ENCODE peak calls at places on chromosome 4, in ten cellular contexts. O is stimulated activated CD4-positive, alpha-beta T cell treated with anti-CD3 and anti-CD28 coated beads, TNF-alpha, amount 100 ng/mL, for 4 hours; U is left ventricle myocardium superior; W is uterus; X is germinal center; K is hypothalamus; B is pulmonary artery endothelial cell; Y is stimulated activated effector memory CD8-positive, alpha-beta T cell treated with anti-CD3 and anti-CD28 coated beads, Interleukin-12 subunit alpha, Interleukin-12 subunit beta, amount 100 ng/mL, for 72 hours; V is globus pallidus; N is SK-N-SH. R is an unnamed sample.

GRCh38 chr4:74252933-74253332 is 55.3 kb upstream of the EPGN start:
- DNase-seq in O (no peak), U (no peak), W (no peak), X (no peak), K (no peak), B (no peak), Y (no peak), V (no peak), N (no peak), R (no peak)

GRCh38 chr4:14695411-14695810 is 306.9 kb upstream of the CPEB2 start:
- DNase-seq in O (no peak), U (no peak), W (no peak), X (no peak), K (no peak), B (no peak), Y (no peak), V (no peak), N (no peak), R (no peak)

GRCh38 chr4:138118270-138118669 is 123.9 kb downstream of the SLC7A11 start:
- DNase-seq in O (no peak), U (no peak), W (no peak), X (no peak), K (no peak), B (no peak), Y (no peak), V (no peak), N (no peak), R (no peak)

GRCh38 chr4:4677825-4678522 is 136.1 kb upstream of the STX18 start:
- DNase-seq in O (no peak), U (no peak), W (peak), X (no peak), K (no peak), B (no peak), Y (no peak), V (peak), N (peak), R (no peak)

GRCh38 chr4:185914583-185915199 is 102.7 kb upstream of the SORBS2 start:
- DNase-seq in O (no peak), U (no peak), W (no peak), X (no peak), K (no peak), B (no peak), Y (no peak), V (no peak), N (peak), R (no peak)

GRCh38 chr4:37889849-37890500 is 909 bp upstream of the TBC1D1 start:
- DNase-seq in O (no peak), U (peak), W (peak), X (no peak), K (peak), B (no peak), Y (no peak), V (no peak), N (peak), R (peak)

GRCh38 chr4:8457646-8458045 is 17.1 kb downstream of the TRMT44 start:
- DNase-seq in O (no peak), U (no peak), W (no peak), X (no peak), K (no peak), B (no peak), Y (no peak), V (no peak), N (no peak), R (no peak)

GRCh38 chr4:7157140-7157488 is 35.2 kb upstream of the SORCS2 start:
- DNase-seq in O (no peak), U (no peak), W (no peak), X (no peak), K (no peak), B (no peak), Y (no peak), V (no peak), N (peak), R (no peak)

GRCh38 chr4:8703401-8703696 is 110.8 kb downstream of the CPZ start:
- DNase-seq in O (no peak), U (no peak), W (no peak), X (no peak), K (no peak), B (no peak), Y (no peak), V (no peak), N (no peak), R (no peak)

GRCh38 chr4:52037730-52038108 is 380 bp downstream of the SGCB start:
- DNase-seq in O (peak), U (peak), W (peak), X (peak), K (peak), B (no peak), Y (peak), V (peak), N (peak), R (peak)

GRCh38 chr4:16227462-16227868 is 1.2 kb upstream of the TAPT1 start:
- DNase-seq in O (no peak), U (peak), W (peak), X (no peak), K (peak), B (no peak), Y (no peak), V (peak), N (peak), R (peak)

GRCh38 chr4:80446248-80446647 is 110.7 kb downstream of the CFAP299 start:
- DNase-seq in O (no peak), U (no peak), W (no peak), X (no peak), K (no peak), B (no peak), Y (no peak), V (no peak), N (no peak), R (no peak)

GRCh38 chr4:73891739-73892405 is 22.7 kb downstream of the CXCL1 start:
- DNase-seq in O (no peak), U (no peak), W (no peak), X (no peak), K (no peak), B (no peak), Y (no peak), V (no peak), N (no peak), R (no peak)

GRCh38 chr4:16026155-16026761 is 57.6 kb downstream of the PROM1 start:
- DNase-seq in O (no peak), U (no peak), W (peak), X (peak), K (no peak), B (no peak), Y (no peak), V (peak), N (peak), R (no peak)

GRCh38 chr4:4572821-4573220 is 31.0 kb upstream of the STX18 start:
- DNase-seq in O (no peak), U (no peak), W (no peak), X (no peak), K (no peak), B (no peak), Y (no peak), V (no peak), N (no peak), R (no peak)

GRCh38 chr4:152935138-152935537 is 985 bp upstream of the FHDC1 start:
- DNase-seq in O (no peak), U (no peak), W (no peak), X (peak), K (no peak), B (no peak), Y (no peak), V (no peak), N (no peak), R (no peak)

GRCh38 chr4:168153596-168154440 is 61.5 kb downstream of the ANXA10 start:
- DNase-seq in O (peak), U (peak), W (peak), X (no peak), K (peak), B (peak), Y (peak), V (peak), N (peak), R (no peak)

GRCh38 chr4:138239496-138239895 is 2.7 kb downstream of the SLC7A11 start:
- DNase-seq in O (no peak), U (no peak), W (no peak), X (no peak), K (no peak), B (no peak), Y (no peak), V (no peak), N (no peak), R (no peak)

GRCh38 chr4:55184600-55185523 is 59.5 kb upstream of the KDR start:
- DNase-seq in O (no peak), U (peak), W (no peak), X (no peak), K (no peak), B (no peak), Y (no peak), V (peak), N (no peak), R (no peak)

GRCh38 chr4:113566015-113566795 is 195.3 kb downstream of the CAMK2D start:
- DNase-seq in O (no peak), U (no peak), W (no peak), X (no peak), K (no peak), B (no peak), Y (no peak), V (no peak), N (no peak), R (no peak)

R was measured in sigmoid colon.